ENCODE peak calls at places on chromosomes 3 and 15, in six cellular contexts. Q is cardiac muscle cell, K is IMR-90, X is brain microvascular endothelial cell, U is tibial nerve, A is fibroblast of lung. S is an unnamed sample. For H3K27me3, the result is how much of the 10 kb centered on the place peaks cover.

GRCh38 chr3:129793947-129794318 is 99.6 kb downstream of the TMCC1 start:
- DNase-seq in A (peak), K (no peak), U (no peak), X (no peak), Q (no peak), S (peak)

GRCh38 chr15:85555875-85556617 is 175.6 kb downstream of the AKAP13 start:
- DNase-seq in A (no peak), K (no peak), X (no peak), Q (no peak), U (no peak), S (no peak)

GRCh38 chr3:16064660-16065414 is 109.6 kb upstream of the GALNT15 start:
- DNase-seq in Q (peak), X (peak), K (peak), U (peak), A (peak), S (peak)

GRCh38 chr3:36909181-36909580 is 35.7 kb downstream of the TRANK1 start:
- DNase-seq in X (no peak), Q (no peak), K (no peak), U (no peak), A (no peak), S (no peak)

GRCh38 chr15:91936182-91936775 is 82.8 kb downstream of the SLCO3A1 start:
- DNase-seq in U (no peak), Q (no peak), K (peak), X (no peak), A (no peak), S (no peak)

GRCh38 chr3:154285221-154285620 is 39.1 kb downstream of the DHX36 start:
- DNase-seq in K (no peak), U (no peak), A (no peak), Q (no peak), X (no peak), S (no peak)

GRCh38 chr3:2154596-2154995 is 55.9 kb downstream of the CNTN4 start:
- DNase-seq in U (no peak), Q (no peak), X (no peak), K (no peak), A (no peak), S (no peak)

GRCh38 chr15:29890761-29891457 is 68.6 kb upstream of the TJP1 start:
- DNase-seq in A (no peak), Q (no peak), X (no peak), U (no peak), K (no peak), S (no peak)

DNA sequence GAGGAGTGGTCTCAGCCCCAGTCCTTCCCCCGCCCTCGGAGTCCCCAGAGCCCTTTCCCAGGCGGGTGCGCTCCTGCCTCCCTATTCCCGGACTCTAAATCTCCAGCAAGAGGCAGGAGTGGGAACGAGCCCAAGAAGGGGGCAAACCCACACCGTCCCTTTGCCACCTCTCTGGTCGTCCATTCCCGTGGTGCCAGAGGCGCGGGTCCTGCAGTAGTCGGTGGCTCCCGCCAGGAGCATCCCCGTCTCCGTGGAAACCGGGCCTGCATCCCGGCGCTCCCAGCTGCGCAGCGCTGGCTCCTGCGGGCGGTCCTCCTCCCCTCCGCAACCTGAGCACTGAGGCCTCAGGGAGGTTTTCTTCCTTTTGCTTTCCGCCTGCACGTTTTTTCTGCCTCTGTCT is 44.8 kb downstream of the LHFPL4 start:
- DNase-seq in X (no peak), K (no peak), Q (no peak), A (no peak), U (no peak), S (no peak)
- H3K27me3 ChIP-seq in X (under half), K (under half), Q (under half), A (under half), U (under half), S (under half)

GRCh38 chr15:101540480-101541239 is 51.2 kb upstream of the PCSK6 start:
- DNase-seq in A (no peak), K (no peak), U (no peak), X (no peak), Q (no peak), S (no peak)
- H3K27me3 ChIP-seq in A (under half), K (under half), U (under half), X (under half), Q (under half), S (under half)

DNA sequence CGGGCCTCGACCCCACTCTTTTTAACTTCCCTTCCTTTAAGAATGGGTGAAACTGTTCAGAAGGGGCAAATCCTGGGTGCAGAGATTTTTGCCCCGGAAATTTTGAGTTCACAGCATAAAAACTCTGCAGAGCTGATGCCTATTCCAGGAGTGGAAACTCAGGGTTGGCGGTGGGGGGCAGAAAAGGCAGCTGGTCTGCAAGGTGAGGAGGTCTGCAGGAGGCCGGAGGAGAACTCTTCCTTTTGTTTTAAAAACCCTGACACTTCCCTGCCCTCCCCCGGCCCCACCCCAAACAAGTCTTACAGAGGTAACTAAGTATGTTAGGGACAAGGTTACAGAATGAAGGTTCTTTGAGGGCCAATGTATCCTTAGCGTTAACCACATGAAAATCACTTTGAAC is 276.5 kb upstream of the NR2F2 start:
- DNase-seq in Q (no peak), K (no peak), X (no peak), A (no peak), U (no peak), S (no peak)
- H3K27me3 ChIP-seq in Q (under half), K (under half), X (under half), A (under half), U (under half), S (under half)

GRCh38 chr3:13017361-13018038 is 55.7 kb downstream of the IQSEC1 start:
- DNase-seq in Q (no peak), X (no peak), U (no peak), K (no peak), A (no peak), S (no peak)

GRCh38 chr3:13019706-13020105 is 53.5 kb downstream of the IQSEC1 start:
- DNase-seq in A (no peak), K (no peak), Q (no peak), X (no peak), U (no peak), S (no peak)

GRCh38 chr3:13019243-13019701 is 54.0 kb downstream of the IQSEC1 start:
- DNase-seq in Q (peak), U (peak), X (peak), A (peak), K (peak), S (no peak)

GRCh38 chr3:13018039-13018431 is 55.2 kb downstream of the IQSEC1 start:
- DNase-seq in Q (no peak), K (no peak), X (no peak), U (no peak), A (no peak), S (peak)

GRCh38 chr3:13018561-13019242 is 54.5 kb downstream of the IQSEC1 start:
- DNase-seq in X (no peak), A (no peak), K (no peak), Q (no peak), U (no peak), S (no peak)
- H3K27me3 ChIP-seq in X (under half), A (under half), K (under half), Q (under half), U (under half), S (under half)

DNA sequence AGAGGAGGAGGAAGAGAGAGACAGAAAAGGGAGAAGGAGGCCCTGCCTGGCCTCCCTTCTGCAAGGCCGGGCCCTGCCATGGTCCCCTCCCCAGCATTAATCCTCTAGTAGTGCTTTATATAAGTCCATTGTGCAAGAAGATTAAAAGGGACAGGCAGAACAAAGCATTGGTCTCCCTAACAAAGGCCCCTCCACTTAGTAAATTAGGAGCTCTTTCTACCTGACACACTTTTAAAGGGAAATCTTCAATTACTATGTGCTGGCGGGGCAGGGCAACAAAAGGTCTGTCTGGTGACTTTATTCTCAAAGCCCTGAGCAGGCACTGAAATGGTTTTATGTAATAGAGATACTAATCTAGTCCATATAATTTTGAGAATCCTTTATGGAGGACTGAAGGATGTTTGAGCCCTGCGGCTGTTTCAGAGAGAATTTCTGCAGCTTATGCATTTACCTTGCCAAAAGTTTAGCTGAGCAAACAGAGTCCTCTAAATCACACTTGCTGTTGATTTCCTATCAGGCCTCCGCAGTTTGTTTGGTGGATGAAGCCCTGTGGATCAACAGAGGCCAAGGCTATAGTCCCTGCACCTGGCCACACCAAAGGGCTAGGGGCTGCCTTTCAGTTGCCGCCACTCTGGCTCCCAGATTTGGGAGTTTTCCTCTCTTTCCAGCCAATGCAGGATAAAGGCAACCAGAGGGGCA is 148.1 kb downstream of the MEGF11 start:
- DNase-seq in K (no peak), Q (no peak), X (no peak), U (no peak), A (no peak), S (no peak)
- H3K27me3 ChIP-seq in K (half or more), Q (under half), X (under half), U (under half), A (under half), S (under half)

GRCh38 chr3:62070891-62071290 is 302.5 kb downstream of the FEZF2 start:
- DNase-seq in A (no peak), U (no peak), X (no peak), Q (no peak), K (no peak), S (no peak)
- H3K27me3 ChIP-seq in A (under half), U (under half), X (under half), Q (under half), K (under half), S (under half)

DNA sequence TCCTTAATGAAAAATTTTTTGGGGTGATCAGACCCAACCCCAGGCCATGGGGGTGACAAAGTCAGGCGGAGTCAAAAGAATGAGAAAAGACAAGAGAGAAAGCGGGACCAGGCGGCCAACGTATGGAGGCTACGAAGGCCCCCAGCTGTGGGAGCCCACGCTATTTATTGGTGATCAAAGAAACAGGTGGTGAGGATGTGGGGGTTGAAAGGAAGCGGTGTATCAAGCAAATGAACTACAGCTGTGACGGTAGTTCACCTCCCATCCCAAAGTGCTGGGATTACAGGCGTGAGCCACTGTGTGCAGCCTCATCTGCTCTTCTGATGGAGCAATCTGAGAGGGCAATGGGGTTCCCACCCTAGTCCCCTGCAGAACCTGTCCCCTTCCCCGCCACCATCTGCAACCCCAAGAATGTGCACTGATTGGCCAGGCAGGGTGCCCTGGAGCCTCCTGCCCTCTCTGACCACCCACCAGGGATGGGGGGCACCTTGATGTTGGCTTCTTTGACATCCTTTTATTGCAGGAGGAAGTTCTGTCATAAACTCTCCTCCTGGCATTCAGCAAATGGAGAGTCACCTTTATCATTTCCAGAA is 1.1 kb upstream of the CHRNA3 start:
- DNase-seq in K (no peak), A (no peak), U (no peak), X (no peak), Q (no peak), S (no peak)
- H3K27me3 ChIP-seq in K (half or more), A (under half), U (under half), X (under half), Q (under half), S (under half)

DNA sequence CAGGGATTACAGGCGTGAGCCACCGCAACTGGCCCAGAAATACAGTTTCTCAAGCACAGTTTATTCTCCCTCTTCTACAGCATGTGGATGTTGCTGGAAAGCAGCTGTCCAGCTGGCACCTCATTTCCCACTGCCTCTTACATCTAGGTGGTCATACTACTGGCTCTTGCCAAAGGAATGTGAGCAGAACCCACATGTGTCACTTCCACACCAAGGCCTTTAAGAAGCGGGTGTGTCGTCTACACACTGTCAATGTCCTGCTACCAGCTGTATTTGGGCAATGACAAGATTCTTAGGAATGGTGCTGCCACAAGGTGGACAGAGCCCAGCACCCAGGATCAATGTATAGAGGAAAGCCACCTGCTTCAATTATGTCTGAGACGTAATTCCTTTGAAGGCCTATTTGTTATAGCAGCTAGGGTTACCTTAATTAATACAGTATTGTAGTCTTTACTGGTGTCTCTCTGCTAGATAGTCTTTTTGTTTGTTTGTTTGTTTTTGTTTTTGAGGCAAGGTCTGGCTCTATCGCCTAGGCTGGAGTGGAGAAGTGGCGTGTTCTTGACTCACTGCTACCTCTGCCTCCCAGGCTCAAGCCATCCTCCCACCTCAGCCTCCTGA is 15.1 kb upstream of the RAB7A start:
- DNase-seq in K (no peak), U (no peak), A (no peak), X (no peak), Q (no peak), S (no peak)
- H3K27me3 ChIP-seq in K (under half), U (under half), A (under half), X (under half), Q (under half), S (under half)

DNA sequence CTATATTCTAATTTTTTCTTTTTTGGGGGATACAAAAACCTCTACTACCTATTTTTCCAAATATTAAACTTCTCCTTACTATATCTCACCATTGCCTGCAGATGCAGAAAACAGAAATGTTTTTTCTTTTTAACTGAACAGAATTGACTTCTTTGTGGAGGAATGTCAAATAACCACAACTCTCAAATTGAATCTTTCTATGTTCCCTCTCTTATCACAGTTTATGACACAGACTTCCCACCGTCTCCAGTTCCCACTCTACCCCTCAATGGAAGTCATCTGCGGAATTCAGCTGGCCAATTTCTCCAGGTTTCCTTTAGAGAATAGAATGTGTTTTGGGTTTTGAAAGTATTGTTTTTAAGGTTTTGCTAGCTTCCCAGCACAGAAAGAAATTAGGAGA is 77.0 kb downstream of the NR2F2 start:
- DNase-seq in U (no peak), A (no peak), X (no peak), Q (no peak), K (no peak), S (no peak)
- H3K27me3 ChIP-seq in U (under half), A (under half), X (under half), Q (half or more), K (half or more), S (under half)

S was measured in testis.